ENCODE peak calls at places on chromosomes 3 and 15, in seven cellular contexts. U, J, M, O, F, Z and H are unnamed samples.

GRCh38 chr3:49639551-49639950 is 34.6 kb upstream of the APEH start:
- DNase-seq in U (no peak), Z (no peak), F (no peak), J (no peak), M (no peak), O (no peak), H (no peak)

GRCh38 chr3:118641608-118642007 is 393.0 kb downstream of the IGSF11 start:
- DNase-seq in U (no peak), O (no peak), M (no peak), J (peak; percentile 5), Z (peak; percentile 94), F (no peak), H (no peak)

GRCh38 chr3:42900731-42901420 is 5.1 kb upstream of the ZNF662 start:
- DNase-seq in O (no peak), U (no peak), F (no peak), Z (no peak), J (no peak), M (peak; percentile 35), H (no peak)

GRCh38 chr3:171260430-171260829 is 199.8 kb downstream of the TNIK start:
- DNase-seq in F (no peak), Z (no peak), U (no peak), J (no peak), O (no peak), M (no peak), H (no peak)

GRCh38 chr3:48157215-48157840 is 30.9 kb downstream of the CDC25A start:
- DNase-seq in J (no peak), F (no peak), O (no peak), M (no peak), U (no peak), Z (no peak), H (no peak)

GRCh38 chr15:95843241-95843851 is 487.2 kb upstream of the NR2F2 start:
- DNase-seq in F (no peak), O (no peak), U (no peak), M (no peak), J (no peak), Z (no peak), H (no peak)

GRCh38 chr15:87959658-87960057 is 296.9 kb downstream of the NTRK3 start:
- DNase-seq in O (no peak), U (no peak), F (no peak), Z (no peak), M (no peak), J (no peak), H (no peak)

GRCh38 chr3:19972056-19972455 is 25.2 kb downstream of the RAB5A start:
- DNase-seq in O (no peak), F (no peak), U (no peak), M (no peak), Z (no peak), J (no peak), H (no peak)

GRCh38 chr3:137343283-137343682 is 385.5 kb downstream of the IL20RB start:
- DNase-seq in U (no peak), J (no peak), O (no peak), F (no peak), Z (no peak), M (no peak), H (no peak)

GRCh38 chr3:125146601-125147490 is 65.7 kb downstream of the SLC12A8 start:
- DNase-seq in F (no peak), J (no peak), U (no peak), O (no peak), M (no peak), Z (no peak), H (peak; percentile 81)

GRCh38 chr15:73632670-73633058 is 525 bp downstream of the NPTN start:
- DNase-seq in M (peak; percentile 26), Z (peak; percentile 32), F (no peak), U (no peak), O (no peak), J (no peak), H (no peak)

GRCh38 chr15:88241060-88241459 is 15.5 kb downstream of the NTRK3 start:
- DNase-seq in M (no peak), U (no peak), F (no peak), Z (peak; percentile 23), O (no peak), J (no peak), H (no peak)

GRCh38 chr15:72415304-72415703 is 17.2 kb downstream of the TMEM202 start:
- DNase-seq in J (no peak), Z (no peak), U (no peak), F (no peak), M (no peak), O (peak; percentile 51), H (no peak)

GRCh38 chr3:171354706-171355582 is 105.3 kb downstream of the TNIK start:
- DNase-seq in O (no peak), U (no peak), J (no peak), Z (no peak), F (no peak), M (no peak), H (no peak)

GRCh38 chr3:65953881-65954733 is 84.6 kb downstream of the MAGI1 start:
- DNase-seq in J (no peak), Z (peak; percentile 20), F (no peak), M (peak; percentile 91), U (peak; percentile 56), O (peak; percentile 89), H (no peak)

GRCh38 chr15:29939404-29939803 is 117.1 kb upstream of the TJP1 start:
- DNase-seq in U (no peak), M (no peak), O (no peak), J (no peak), Z (no peak), F (no peak), H (no peak)

GRCh38 chr3:40745381-40746106 is 220.8 kb downstream of the ZNF621 start:
- DNase-seq in O (no peak), Z (no peak), U (no peak), M (no peak), F (no peak), J (no peak), H (no peak)

GRCh38 chr3:161890147-161890625 is 393.6 kb downstream of the OTOL1 start:
- DNase-seq in J (no peak), F (no peak), M (peak; percentile 72), O (no peak), Z (no peak), U (no peak), H (no peak)

GRCh38 chr3:30162579-30162978 is 443.8 kb upstream of the TGFBR2 start:
- DNase-seq in J (no peak), M (no peak), U (no peak), F (no peak), Z (no peak), O (no peak), H (no peak)

GRCh38 chr3:53045784-53046170 is at the start of gene SFMBT1:
- DNase-seq in U (peak; percentile 31), Z (peak; percentile 54), O (no peak), F (no peak), M (peak; percentile 76), J (peak; percentile 87), H (peak; percentile 58)
- H3K27ac ChIP-seq in U (peak within 1 kb of the TSS; percentile 97), Z (no peak within 1 kb of the TSS), O (peak within 1 kb of the TSS; percentile 89), F (peak within 1 kb of the TSS; percentile 91), M (peak within 1 kb of the TSS; percentile 95), J (peak within 1 kb of the TSS; percentile 93), H (peak within 1 kb of the TSS; percentile 91)

GRCh38 chr3:53200501-53201189 is 39.6 kb downstream of the PRKCD start:
- DNase-seq in U (no peak), F (no peak), M (no peak), Z (no peak), O (no peak), J (peak; percentile 1), H (no peak)

GRCh38 chr3:53199834-53200233 is 38.8 kb downstream of the PRKCD start:
- DNase-seq in F (no peak), Z (no peak), O (no peak), M (no peak), U (no peak), J (no peak), H (no peak)

GRCh38 chr3:53198996-53199395 is 38.0 kb downstream of the PRKCD start:
- DNase-seq in F (no peak), O (no peak), Z (no peak), M (no peak), U (no peak), J (no peak), H (no peak)

GRCh38 chr3:53196575-53197407 is 35.8 kb downstream of the PRKCD start:
- DNase-seq in J (no peak), M (no peak), U (no peak), O (peak; percentile 72), F (no peak), Z (peak; percentile 81), H (peak; percentile 92)

GRCh38 chr3:53198256-53198977 is 37.4 kb downstream of the PRKCD start:
- DNase-seq in M (no peak), J (no peak), F (no peak), O (no peak), Z (peak; percentile 35), U (no peak), H (no peak)
- TF ChIP-seq CTCF in M (no peak), J (no peak), F (peak; percentile 39), O (peak; percentile 60), Z (peak; percentile 36), U (no peak), H (no peak)

GRCh38 chr3:39208463-39209055 is 16.2 kb upstream of the XIRP1 start:
- DNase-seq in M (peak; percentile 53), F (peak; percentile 25), J (peak; percentile 67), U (no peak), Z (peak; percentile 84), O (peak; percentile 21), H (peak; percentile 84)
- TF ChIP-seq POLR2AphosphoS5 in M (no peak), F (no peak), J (no peak), U (no peak), Z (no peak), O (no peak), H (no peak)

GRCh38 chr3:52299247-52299657 is 11.6 kb downstream of the GLYCTK start:
- DNase-seq in M (no peak), U (no peak), O (no peak), Z (peak; percentile 32), F (no peak), J (no peak), H (no peak)

GRCh38 chr3:52298147-52299098 is 10.8 kb downstream of the GLYCTK start:
- DNase-seq in U (no peak), J (peak; percentile 46), F (no peak), Z (peak; percentile 59), O (no peak), M (no peak), H (no peak)

GRCh38 chr3:52301042-52301441 is 13.4 kb downstream of the GLYCTK start:
- DNase-seq in F (no peak), O (no peak), Z (no peak), U (no peak), J (no peak), M (no peak), H (no peak)

GRCh38 chr3:52297242-52298146 is 9.9 kb downstream of the GLYCTK start:
- DNase-seq in F (no peak), O (no peak), Z (no peak), M (no peak), U (no peak), J (no peak), H (no peak)

DNA sequence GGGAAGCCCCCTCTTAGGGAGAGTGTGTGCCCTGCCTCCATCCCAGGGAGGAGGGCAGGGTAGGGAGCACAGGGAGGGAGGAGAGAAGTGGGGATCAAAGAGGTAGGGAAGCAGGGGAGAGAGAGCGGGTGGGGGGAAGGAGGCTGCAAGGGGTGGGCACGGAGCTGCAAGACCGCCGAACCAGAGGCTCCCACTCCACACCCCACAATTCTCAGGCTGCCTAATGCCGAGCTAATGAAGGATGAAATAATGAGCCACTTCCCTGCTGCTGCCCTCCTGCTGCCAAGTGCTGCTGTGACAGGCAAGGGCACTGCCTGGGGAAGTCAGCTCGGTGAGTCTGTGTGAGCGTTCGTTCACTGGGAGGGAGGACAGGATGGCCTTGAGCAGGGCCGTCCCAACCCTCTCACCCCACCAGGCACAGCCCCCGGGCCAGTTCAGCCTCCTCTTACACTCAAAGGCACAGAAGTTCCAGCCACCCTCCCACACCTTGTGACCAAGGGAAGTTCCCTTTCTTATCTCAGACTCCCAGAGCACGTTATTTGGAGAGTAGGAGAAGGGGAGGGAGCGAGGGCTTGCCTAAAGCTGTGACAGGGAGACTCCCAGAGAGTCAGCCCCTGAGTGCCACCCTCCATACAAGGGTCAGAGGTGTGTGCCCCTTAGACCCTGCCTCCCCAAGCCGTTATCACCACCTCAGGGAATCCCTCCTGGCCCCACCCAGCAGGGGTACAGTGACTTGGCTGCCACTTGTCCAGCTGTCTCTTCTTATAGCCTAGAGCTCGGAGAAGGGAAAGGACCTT is 12.4 kb downstream of the GLYCTK start:
- DNase-seq in J (peak; percentile 83), O (peak; percentile 65), Z (peak; percentile 50), U (no peak), F (no peak), M (peak; percentile 62), H (peak; percentile 79)
- H3K27ac ChIP-seq in J (peak overlapping the region; percentile 77), O (no peak overlapping the region), Z (no peak overlapping the region), U (no peak overlapping the region), F (peak overlapping the region; percentile 29), M (no peak overlapping the region), H (no peak overlapping the region)